ENCODE peak calls at places on chromosomes 2 and 18, in eight cellular contexts. Y is stimulated activated CD4-positive, alpha-beta T cell treated with anti-CD3 and anti-CD28 coated beads, Interleukin-2, amount 100 ng/mL, for 24 hours; T is LoVo; E is stimulated activated CD8-positive, alpha-beta memory T cell treated with anti-CD3 and anti-CD28 coated beads, Interleukin-15, amount 100 ng/mL, for 24 hours; F is iPS DF 6.9; Z is KBM-7; H is small intestine; K is MCF 10A. D is an unnamed sample.

GRCh38 chr2:74576830-74577229 is 22.3 kb downstream of the DOK1 start:
- DNase-seq in Z (peak), E (no peak), Y (no peak), F (no peak), H (no peak), K (peak), T (no peak), D (peak)

GRCh38 chr2:46310446-46310845 is 13.2 kb downstream of the EPAS1 start:
- DNase-seq in F (no peak), K (no peak), Z (no peak), H (no peak), T (no peak), E (no peak), Y (no peak), D (no peak)

GRCh38 chr2:109147405-109147804 is 18.4 kb downstream of the SH3RF3 start:
- DNase-seq in F (no peak), K (no peak), T (no peak), E (no peak), Y (no peak), H (no peak), Z (no peak), D (no peak)

GRCh38 chr2:151849413-151850010 is 21.3 kb upstream of the ARL5A start:
- DNase-seq in K (no peak), F (no peak), E (no peak), H (peak), Z (no peak), Y (no peak), T (no peak), D (no peak)

GRCh38 chr2:83991992-83992391 is 467.1 kb downstream of the SUCLG1 start:
- DNase-seq in Y (no peak), F (no peak), H (no peak), Z (no peak), E (no peak), T (no peak), K (peak), D (peak)

GRCh38 chr18:3061581-3062416 is 48.9 kb upstream of the LPIN2 start:
- DNase-seq in Z (peak), E (no peak), Y (peak), H (no peak), F (no peak), T (no peak), K (no peak), D (no peak)

GRCh38 chr2:155372969-155373368 is 674.5 kb downstream of the KCNJ3 start:
- DNase-seq in E (no peak), Y (no peak), H (peak), K (peak), Z (peak), T (peak), F (no peak), D (peak)

GRCh38 chr2:188787661-188788044 is 186.5 kb upstream of the COL3A1 start:
- DNase-seq in K (no peak), E (no peak), F (no peak), Z (no peak), T (no peak), H (no peak), Y (no peak), D (no peak)

GRCh38 chr18:24190590-24190989 is 51.7 kb downstream of the CABYR start:
- DNase-seq in T (no peak), H (no peak), Z (no peak), E (no peak), Y (no peak), K (no peak), F (no peak), D (peak)

GRCh38 chr18:74836296-74837139 is 238.8 kb downstream of the ZNF407 start:
- DNase-seq in Y (no peak), F (no peak), Z (peak), T (no peak), K (peak), E (no peak), H (peak), D (peak)

GRCh38 chr2:121925466-121925865 is 170.0 kb downstream of the TSN start:
- DNase-seq in H (no peak), Z (no peak), F (no peak), E (no peak), Y (no peak), K (no peak), T (no peak), D (peak)

GRCh38 chr2:129923265-129924141 is 56.0 kb upstream of the RAB6C start:
- DNase-seq in K (peak), Y (peak), Z (peak), E (no peak), T (peak), F (peak), H (peak), D (peak)

GRCh38 chr2:13413989-13414388 is 697.3 kb downstream of the TRIB2 start:
- DNase-seq in E (no peak), K (peak), Y (no peak), H (no peak), F (no peak), T (no peak), Z (no peak), D (peak)

GRCh38 chr2:28702415-28702859 is 49.2 kb upstream of the PPP1CB start:
- DNase-seq in Y (no peak), H (no peak), T (no peak), K (no peak), E (no peak), Z (no peak), F (no peak), D (no peak)

GRCh38 chr2:152376385-152376784 is 41.4 kb downstream of the FMNL2 start:
- DNase-seq in Y (no peak), H (no peak), K (peak), F (no peak), T (peak), E (no peak), Z (no peak), D (peak)

GRCh38 chr18:28855524-28855923 is 678.6 kb upstream of the CDH2 start:
- DNase-seq in Y (no peak), K (peak), E (no peak), F (no peak), T (no peak), H (no peak), Z (no peak), D (peak)

GRCh38 chr2:158970522-158970855 is 2.0 kb downstream of the TANC1 start:
- DNase-seq in T (peak), H (peak), K (no peak), Y (no peak), F (no peak), E (no peak), Z (peak), D (peak)

GRCh38 chr18:37419272-37419671 is 146.3 kb downstream of the CELF4 start:
- DNase-seq in K (peak), E (no peak), T (peak), Z (no peak), H (no peak), F (no peak), Y (no peak), D (peak)

GRCh38 chr2:182047544-182047943 is 61.9 kb downstream of the PPP1R1C start:
- DNase-seq in F (no peak), H (no peak), E (no peak), T (no peak), Y (no peak), K (no peak), Z (no peak), D (peak)

GRCh38 chr18:67589325-67589724 is 72.8 kb upstream of the DSEL start:
- DNase-seq in H (no peak), Z (no peak), F (no peak), Y (no peak), E (no peak), T (no peak), K (peak), D (peak)

GRCh38 chr2:68469935-68470334 is 2.5 kb downstream of the APLF start:
- DNase-seq in F (no peak), E (no peak), T (no peak), K (peak), Z (no peak), Y (no peak), H (no peak), D (peak)

GRCh38 chr2:175844169-175844568 is 157.9 kb downstream of the LNPK start:
- DNase-seq in Z (no peak), K (peak), E (no peak), F (no peak), H (no peak), Y (no peak), T (no peak), D (peak)

GRCh38 chr2:108492364-108492763 is 41.9 kb upstream of the LIMS1 start:
- DNase-seq in Y (no peak), H (no peak), T (no peak), K (peak), F (no peak), E (no peak), Z (no peak), D (peak)

GRCh38 chr2:60149151-60149550 is 404.3 kb downstream of the BCL11A start:
- DNase-seq in K (no peak), F (no peak), H (no peak), Y (no peak), T (no peak), Z (no peak), E (no peak), D (no peak)

GRCh38 chr18:13494879-13495465 is 231.4 kb downstream of the FAM210A start:
- DNase-seq in E (no peak), H (no peak), T (no peak), K (no peak), Y (no peak), F (no peak), Z (no peak), D (no peak)

GRCh38 chr2:144645055-144645778 is 125.3 kb upstream of the ZEB2 start:
- DNase-seq in T (no peak), H (no peak), Z (peak), Y (no peak), E (no peak), F (no peak), K (peak), D (no peak)

GRCh38 chr2:218997730-218998129 is 4.5 kb upstream of the CRYBA2 start:
- DNase-seq in F (no peak), Z (no peak), K (no peak), T (no peak), Y (no peak), E (no peak), H (no peak), D (no peak)

GRCh38 chr18:7980136-7980535 is 413.0 kb downstream of the PTPRM start:
- DNase-seq in E (no peak), H (no peak), F (peak), T (no peak), Z (no peak), Y (no peak), K (peak), D (peak)

GRCh38 chr2:23944527-23944926 is 4.3 kb downstream of the UBXN2A start:
- DNase-seq in H (peak), T (no peak), Z (no peak), K (peak), E (no peak), F (no peak), Y (no peak), D (no peak)

GRCh38 chr2:168169097-168169745 is 78.2 kb downstream of the STK39 start:
- DNase-seq in K (no peak), H (no peak), T (no peak), Y (no peak), Z (no peak), E (no peak), F (no peak), D (no peak)

GRCh38 chr18:73150199-73150598 is 282.4 kb upstream of the NETO1 start:
- DNase-seq in T (no peak), Y (no peak), F (no peak), H (no peak), E (no peak), Z (no peak), K (no peak), D (no peak)

GRCh38 chr2:96768083-96768561 is 7.4 kb downstream of the CNNM4 start:
- DNase-seq in Y (no peak), F (no peak), H (peak), E (no peak), Z (no peak), K (no peak), T (peak), D (peak)

GRCh38 chr2:600542-601386 is 76.4 kb downstream of the TMEM18 start:
- DNase-seq in H (no peak), K (no peak), F (no peak), Z (no peak), Y (no peak), T (no peak), E (no peak), D (no peak)

GRCh38 chr2:207478572-207478971 is 51.2 kb upstream of the CREB1 start:
- DNase-seq in H (no peak), Z (no peak), T (no peak), Y (no peak), F (no peak), E (no peak), K (no peak), D (no peak)

GRCh38 chr18:50507120-50507590 is 52.7 kb upstream of the MAPK4 start:
- DNase-seq in H (peak), K (peak), T (no peak), E (no peak), Y (peak), Z (peak), F (peak), D (peak)